ENCODE peak calls at places on chromosomes 3 and 15, in seven cellular contexts. X is A549, W is HepG2, K is endothelial cell of umbilical vein, J is HCT116, D is GM12878, V is H1. Z is an unnamed sample.

GRCh38 chr3:116337229-116337628 is 108.1 kb downstream of the LSAMP start:
- DNase-seq in X (no peak), W (no peak), K (no peak), J (no peak), D (no peak), V (no peak), Z (no peak)

GRCh38 chr3:35137612-35138011 is 501.7 kb upstream of the ARPP21 start:
- DNase-seq in X (no peak), W (no peak), K (no peak), J (no peak), D (no peak), V (no peak), Z (no peak)

GRCh38 chr3:139302084-139302800 is 41.6 kb upstream of the MRPS22 start:
- DNase-seq in X (peak; percentile 77), W (peak; percentile 57), K (no peak), J (peak; percentile 89), D (no peak), V (no peak), Z (peak; percentile 61)

GRCh38 chr3:163946785-163947184 is 1131.5 kb downstream of the SI start:
- DNase-seq in X (no peak), W (no peak), K (no peak), J (no peak), D (no peak), V (no peak), Z (no peak)

GRCh38 chr3:30681276-30682211 is 75.1 kb downstream of the TGFBR2 start:
- DNase-seq in X (no peak), W (no peak), K (peak; percentile 99), J (no peak), D (no peak), V (no peak), Z (no peak)

GRCh38 chr3:141963301-141963700 is 86.9 kb downstream of the ATP1B3 start:
- DNase-seq in X (no peak), W (no peak), K (no peak), J (no peak), D (no peak), V (no peak), Z (no peak)

GRCh38 chr3:183253961-183254815 is 1.1 kb downstream of the B3GNT5 start:
- DNase-seq in X (peak; percentile 37), W (no peak), K (peak; percentile 55), J (no peak), D (no peak), V (peak; percentile 78), Z (peak; percentile 72)

GRCh38 chr3:42846682-42847522 is 28.8 kb downstream of the CYP8B1 start:
- DNase-seq in X (no peak), W (peak; percentile 70), K (no peak), J (no peak), D (no peak), V (peak; percentile 26), Z (peak; percentile 53)

GRCh38 chr15:89367485-89368451 is 33.1 kb upstream of the POLG start:
- DNase-seq in X (peak; percentile 64), W (no peak), K (no peak), J (no peak), D (no peak), V (peak; percentile 88), Z (no peak)

GRCh38 chr15:95208988-95209387 is 977.6 kb downstream of the MCTP2 start:
- DNase-seq in X (no peak), W (no peak), K (peak; percentile 27), J (no peak), D (no peak), V (no peak), Z (peak; percentile 41)

GRCh38 chr15:29568840-29569532 is 253.3 kb downstream of the TJP1 start:
- DNase-seq in X (peak; percentile 81), W (peak; percentile 23), K (no peak), J (peak; percentile 38), D (no peak), V (no peak), Z (peak; percentile 7)

GRCh38 chr3:32284443-32284842 is 46.0 kb downstream of the CMTM8 start:
- DNase-seq in X (no peak), W (no peak), K (no peak), J (no peak), D (no peak), V (no peak), Z (no peak)

GRCh38 chr3:108153451-108153981 is 62.7 kb upstream of the CD47 start:
- DNase-seq in X (peak; percentile 71), W (peak; percentile 37), K (peak; percentile 43), J (peak; percentile 62), D (no peak), V (peak; percentile 64), Z (peak; percentile 74)

GRCh38 chr3:159841766-159842165 is 146.9 kb upstream of the IL12A start:
- DNase-seq in X (no peak), W (no peak), K (no peak), J (no peak), D (no peak), V (no peak), Z (no peak)

GRCh38 chr3:170520996-170521395 is 64.9 kb downstream of the SLC7A14 start:
- DNase-seq in X (no peak), W (no peak), K (peak; percentile 77), J (no peak), D (no peak), V (no peak), Z (no peak)

GRCh38 chr3:9069971-9070370 is 106.7 kb upstream of the RAD18 start:
- DNase-seq in X (no peak), W (no peak), K (no peak), J (no peak), D (no peak), V (no peak), Z (no peak)

GRCh38 chr3:129003578-129004112 is 2.5 kb downstream of the EFCC1 start:
- DNase-seq in X (peak; percentile 40), W (peak; percentile 23), K (no peak), J (peak; percentile 65), D (no peak), V (no peak), Z (no peak)

GRCh38 chr15:72285927-72286516 is 13.7 kb upstream of the PARP6 start:
- DNase-seq in X (peak; percentile 72), W (peak; percentile 28), K (peak; percentile 40), J (peak; percentile 22), D (no peak), V (peak; percentile 72), Z (peak; percentile 64)

GRCh38 chr3:43872301-43872700 is 181.6 kb downstream of the ABHD5 start:
- DNase-seq in X (peak; percentile 76), W (no peak), K (peak; percentile 84), J (no peak), D (no peak), V (peak; percentile 34), Z (no peak)

GRCh38 chr3:138049157-138049919 is 39.4 kb downstream of the CLDN18 start:
- DNase-seq in X (no peak), W (no peak), K (no peak), J (no peak), D (no peak), V (no peak), Z (no peak)

GRCh38 chr3:143084856-143085731 is 34.5 kb upstream of the CHST2 start:
- DNase-seq in X (peak; percentile 33), W (no peak), K (peak; percentile 82), J (no peak), D (peak; percentile 71), V (no peak), Z (peak; percentile 86)

GRCh38 chr15:66139816-66140215 is 113.7 kb downstream of the MEGF11 start:
- DNase-seq in X (no peak), W (no peak), K (no peak), J (no peak), D (no peak), V (no peak), Z (no peak)

GRCh38 chr15:73996939-73997338 is 2.4 kb downstream of the PML start:
- DNase-seq in X (no peak), W (no peak), K (peak; percentile 85), J (no peak), D (no peak), V (no peak), Z (peak; percentile 68)

GRCh38 chr3:184031187-184031792 is at the start of gene HTR3D:
- DNase-seq in X (no peak), W (no peak), K (no peak), J (no peak), D (no peak), V (no peak), Z (peak; percentile 13)

GRCh38 chr3:186198442-186198841 is 89.6 kb upstream of the ETV5 start:
- DNase-seq in X (no peak), W (no peak), K (no peak), J (no peak), D (no peak), V (no peak), Z (no peak)
- H3K4me3 ChIP-seq in X (no peak overlapping the region), W (no peak overlapping the region), K (no peak overlapping the region), J (no peak overlapping the region), D (no peak overlapping the region), V (no peak overlapping the region), Z (no peak overlapping the region)

DNA sequence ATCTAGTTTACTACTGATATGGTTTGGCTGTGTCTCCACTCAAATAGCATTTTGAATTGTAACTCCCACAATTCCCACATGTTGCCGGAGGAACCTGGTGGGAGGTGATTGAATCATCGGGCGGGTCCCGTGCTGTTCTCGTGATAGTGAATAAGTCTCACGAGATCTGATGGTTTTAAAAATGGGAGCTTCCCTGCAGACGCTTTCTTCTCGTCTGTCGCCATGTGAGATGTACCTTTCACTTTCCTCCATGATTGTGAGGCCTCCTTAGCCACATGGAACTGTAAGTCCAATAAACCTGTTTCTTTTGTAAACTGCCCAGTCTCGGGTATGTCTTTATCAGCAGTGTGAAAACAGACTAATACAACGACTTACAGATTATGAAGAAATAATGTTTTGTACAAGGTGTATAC is 35.6 kb upstream of the PYDC2 start:
- DNase-seq in X (no peak), W (no peak), K (no peak), J (no peak), D (no peak), V (no peak), Z (no peak)
- TF ChIP-seq POLR2A in X (no peak), W (no peak), K (no peak), J (no peak), D (no peak), V (no peak), Z (no peak)

GRCh38 chr3:152385761-152386160 is 117.0 kb downstream of the MBNL1 start:
- DNase-seq in X (peak; percentile 81), W (peak; percentile 88), K (no peak), J (no peak), D (no peak), V (no peak), Z (no peak)
- TF ChIP-seq MAX in X (no peak), W (no peak), K (no peak), J (no peak), D (no peak), V (no peak), Z (no peak)

GRCh38 chr15:70856884-70857546 is 3.1 kb upstream of the LARP6 start:
- DNase-seq in X (peak; percentile 82), W (no peak), K (peak; percentile 99), J (peak; percentile 59), D (no peak), V (no peak), Z (no peak)

GRCh38 chr15:70855764-70856163 is 1.8 kb upstream of the LARP6 start:
- DNase-seq in X (no peak), W (no peak), K (no peak), J (no peak), D (peak; percentile 39), V (no peak), Z (no peak)

GRCh38 chr15:70854669-70854976 is 666 bp upstream of the LARP6 start:
- DNase-seq in X (peak; percentile 55), W (no peak), K (peak; percentile 36), J (no peak), D (no peak), V (no peak), Z (no peak)

GRCh38 chr15:70857547-70858265 is 3.7 kb upstream of the LARP6 start:
- DNase-seq in X (no peak), W (no peak), K (no peak), J (no peak), D (no peak), V (no peak), Z (no peak)

GRCh38 chr15:70856177-70856883 is 2.4 kb upstream of the LARP6 start:
- DNase-seq in X (no peak), W (no peak), K (no peak), J (no peak), D (no peak), V (no peak), Z (no peak)
- H3K4me3 ChIP-seq in X (no peak overlapping the region), W (no peak overlapping the region), K (no peak overlapping the region), J (no peak overlapping the region), D (no peak overlapping the region), V (no peak overlapping the region), Z (no peak overlapping the region)

Z was measured in NB4.